ENCODE peak calls at places on chromosomes 11 and 22, in five cellular contexts. M is psoas muscle, J is upper lobe of right lung, N is prostate gland, K is body of pancreas. P is an unnamed sample.

GRCh38 chr22:27554841-27555456 is 246.6 kb downstream of the MN1 start:
- DNase-seq in M (no peak), J (no peak), N (no peak), K (no peak), P (no peak)

GRCh38 chr11:46291441-46292143 is 14.1 kb downstream of the CREB3L1 start:
- DNase-seq in M (peak; percentile 70), J (no peak), N (no peak), K (no peak), P (peak; percentile 63)

GRCh38 chr11:8719260-8720190 is 36.9 kb downstream of the RPL27A start:
- DNase-seq in M (peak; percentile 81), J (no peak), N (peak; percentile 68), K (no peak), P (peak; percentile 79)

GRCh38 chr11:43735931-43736330 is 55.4 kb downstream of the HSD17B12 start:
- DNase-seq in M (no peak), J (no peak), N (no peak), K (no peak), P (no peak)

GRCh38 chr22:27535452-27535851 is 266.1 kb downstream of the MN1 start:
- DNase-seq in M (no peak), J (no peak), N (no peak), K (no peak), P (no peak)

GRCh38 chr11:83158965-83159900 is 2.3 kb downstream of the PCF11 start:
- DNase-seq in M (no peak), J (no peak), N (no peak), K (no peak), P (no peak)

GRCh38 chr11:14112721-14113120 is 150.2 kb downstream of the SPON1 start:
- DNase-seq in M (no peak), J (no peak), N (no peak), K (no peak), P (no peak)

GRCh38 chr11:19775622-19776021 is 63.0 kb downstream of the NAV2 start:
- DNase-seq in M (no peak), J (no peak), N (no peak), K (no peak), P (no peak)

GRCh38 chr22:19634576-19634975 is 79.7 kb upstream of the SEPTIN5 start:
- DNase-seq in M (no peak), J (no peak), N (no peak), K (no peak), P (no peak)

GRCh38 chr11:65771589-65772112 is 9.1 kb downstream of the AP5B1 start:
- DNase-seq in M (no peak), J (no peak), N (no peak), K (no peak), P (no peak)

GRCh38 chr11:131408011-131408640 is 37.7 kb downstream of the NTM start:
- DNase-seq in M (no peak), J (no peak), N (no peak), K (peak; percentile 17), P (no peak)

GRCh38 chr22:39309881-39310714 is 9.3 kb downstream of the RPL3 start:
- DNase-seq in M (no peak), J (no peak), N (no peak), K (no peak), P (no peak)

GRCh38 chr22:49164773-49165320 is 662.8 kb downstream of the BRD1 start:
- DNase-seq in M (no peak), J (no peak), N (no peak), K (no peak), P (no peak)

GRCh38 chr11:77069336-77069968 is 2.7 kb downstream of the CAPN5 start:
- DNase-seq in M (no peak), J (peak; percentile 44), N (no peak), K (no peak), P (no peak)

GRCh38 chr22:19373450-19373849 is 58.1 kb downstream of the HIRA start:
- DNase-seq in M (no peak), J (no peak), N (no peak), K (no peak), P (no peak)

GRCh38 chr11:45266693-45267451 is 19.3 kb downstream of the SYT13 start:
- DNase-seq in M (no peak), J (no peak), N (no peak), K (no peak), P (no peak)

GRCh38 chr11:126627376-126627775 is 271.9 kb downstream of the ST3GAL4 start:
- DNase-seq in M (no peak), J (no peak), N (no peak), K (no peak), P (no peak)

GRCh38 chr11:126630488-126630887 is 275.0 kb downstream of the ST3GAL4 start:
- DNase-seq in M (no peak), J (no peak), N (no peak), K (no peak), P (no peak)

GRCh38 chr11:126628450-126628789 is 272.9 kb downstream of the ST3GAL4 start:
- DNase-seq in M (no peak), J (no peak), N (no peak), K (no peak), P (no peak)

GRCh38 chr11:126630893-126631292 is 275.4 kb downstream of the ST3GAL4 start:
- DNase-seq in M (no peak), J (no peak), N (no peak), K (no peak), P (no peak)

DNA sequence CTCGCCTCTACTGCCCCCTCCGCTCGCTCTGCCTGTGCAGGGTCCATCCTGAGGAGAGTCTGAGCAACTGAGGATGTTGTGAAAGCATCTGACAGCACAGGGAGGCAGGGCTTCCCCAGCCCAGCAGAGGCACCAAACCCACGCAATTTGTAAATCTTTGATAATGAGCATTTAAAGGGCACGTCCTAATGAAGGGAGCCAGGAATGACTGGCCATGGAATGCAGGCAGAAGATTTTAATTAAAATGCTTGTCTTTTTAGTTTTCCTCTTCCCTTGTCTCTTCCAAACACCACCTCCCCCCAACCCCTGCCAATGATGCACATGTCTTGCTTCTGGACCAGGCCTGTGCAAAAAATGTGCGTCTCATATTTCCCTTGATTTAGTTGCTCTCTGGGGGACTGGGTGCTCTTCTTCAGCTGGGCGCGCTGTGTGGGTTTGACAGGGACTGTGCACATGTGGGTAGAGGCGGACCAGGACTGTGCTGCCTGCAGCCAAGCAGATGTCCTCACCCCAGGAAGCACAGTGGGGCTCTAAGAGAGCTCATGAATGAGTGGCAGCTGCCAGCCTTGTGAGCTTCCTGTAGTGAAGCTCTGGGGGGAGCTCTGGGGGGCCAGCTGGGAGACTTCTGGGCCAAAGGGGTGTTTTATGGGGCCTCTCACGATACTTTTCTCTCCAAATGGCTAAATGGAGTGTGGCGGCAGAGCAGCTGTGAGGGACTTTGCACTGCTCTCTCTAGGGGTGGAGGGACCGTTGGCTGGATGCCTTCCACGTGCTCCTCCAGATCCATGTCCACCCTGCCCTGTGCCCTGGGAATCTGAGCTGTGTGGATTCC is 273.5 kb downstream of the ST3GAL4 start:
- DNase-seq in M (no peak), J (no peak), N (no peak), K (no peak), P (no peak)
- TF ChIP-seq CTCF in M (no peak), J (no peak), N (no peak), K (no peak), P (no peak)

DNA sequence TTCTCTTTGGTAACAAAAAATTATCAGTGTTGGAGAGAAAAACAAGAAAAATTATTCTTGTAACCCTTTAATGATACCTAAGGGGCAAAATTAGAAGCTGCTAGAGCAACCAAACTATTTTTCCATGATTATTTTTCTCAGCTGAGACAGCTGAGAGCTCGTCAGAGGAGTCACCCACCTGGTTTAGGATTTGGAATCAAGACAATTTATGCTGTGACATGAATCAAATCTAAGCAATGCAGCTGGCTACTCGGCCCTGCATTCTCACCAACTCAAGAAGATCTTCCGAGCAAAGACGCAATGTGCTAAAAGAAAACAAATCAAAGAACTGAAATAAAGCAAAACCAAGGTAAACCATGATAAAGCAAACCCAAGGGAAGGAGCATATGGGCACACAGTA is 15.2 kb upstream of the EFCAB6 start:
- DNase-seq in M (no peak), J (no peak), N (no peak), K (no peak), P (no peak)
- H3K27me3 ChIP-seq in M (peaks cover 12% of the 10 kb centered on the region), J (no peaks in the 10 kb centered on the region), N (no peaks in the 10 kb centered on the region), K (no peaks in the 10 kb centered on the region), P (no peaks in the 10 kb centered on the region)

GRCh38 chr11:75499423-75500305 is 26.1 kb downstream of the GDPD5 start:
- DNase-seq in M (peak; percentile 84), J (no peak), N (no peak), K (no peak), P (peak; percentile 88)
- H3K27ac ChIP-seq in M (no peak overlapping the region), J (peak overlapping the region; percentile 47), N (no peak overlapping the region), K (no peak overlapping the region), P (peak overlapping the region; percentile 79)

GRCh38 chr11:40286137-40286536 is 1173.3 kb downstream of the LRRC4C start:
- DNase-seq in M (no peak), J (no peak), N (no peak), K (no peak), P (no peak)

GRCh38 chr11:40285520-40285919 is 1173.9 kb downstream of the LRRC4C start:
- DNase-seq in M (no peak), J (no peak), N (no peak), K (no peak), P (no peak)

GRCh38 chr11:40289370-40289769 is 1170.1 kb downstream of the LRRC4C start:
- DNase-seq in M (no peak), J (no peak), N (no peak), K (no peak), P (no peak)

GRCh38 chr11:40290031-40290650 is 1169.3 kb downstream of the LRRC4C start:
- DNase-seq in M (no peak), J (no peak), N (no peak), K (no peak), P (no peak)

GRCh38 chr11:40288212-40288803 is 1171.1 kb downstream of the LRRC4C start:
- DNase-seq in M (no peak), J (no peak), N (no peak), K (no peak), P (no peak)
- TF ChIP-seq CTCF in M (no peak), J (no peak), N (no peak), K (no peak), P (no peak)

GRCh38 chr11:17020831-17021230 is 6.6 kb upstream of the PLEKHA7 start:
- DNase-seq in M (no peak), J (no peak), N (no peak), K (no peak), P (no peak)

GRCh38 chr11:17019231-17019630 is 5.0 kb upstream of the PLEKHA7 start:
- DNase-seq in M (no peak), J (no peak), N (no peak), K (no peak), P (no peak)

GRCh38 chr11:17026487-17027082 is 12.4 kb upstream of the PLEKHA7 start:
- DNase-seq in M (no peak), J (no peak), N (no peak), K (no peak), P (no peak)

GRCh38 chr11:17024924-17025323 is 10.7 kb upstream of the PLEKHA7 start:
- DNase-seq in M (no peak), J (no peak), N (no peak), K (no peak), P (no peak)

DNA sequence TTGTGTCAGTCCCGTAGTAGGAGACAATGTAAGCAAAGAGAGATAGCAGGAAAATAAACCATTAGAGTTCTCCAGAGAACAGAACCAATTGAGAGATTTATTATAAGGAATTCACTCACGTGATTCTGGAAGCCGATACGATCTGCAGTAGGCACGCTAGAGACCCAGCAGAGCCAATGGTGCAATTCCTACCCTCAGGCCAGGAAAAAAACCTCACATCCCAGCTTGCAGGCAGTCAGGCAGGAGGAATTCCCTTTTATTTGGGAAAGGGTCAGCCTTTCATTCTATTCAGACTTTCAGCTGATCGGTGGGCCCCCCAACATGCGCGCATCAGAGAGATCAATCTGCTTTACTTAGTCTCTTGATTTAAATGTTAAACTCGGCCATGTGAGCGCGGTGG is 7.3 kb upstream of the PLEKHA7 start:
- DNase-seq in M (no peak), J (no peak), N (no peak), K (no peak), P (no peak)
- H3K27me3 ChIP-seq in M (no peaks in the 10 kb centered on the region), J (no peaks in the 10 kb centered on the region), N (no peaks in the 10 kb centered on the region), K (no peaks in the 10 kb centered on the region), P (no peaks in the 10 kb centered on the region)